ENCODE peak calls at places on chromosome 19, in ten cellular contexts. One of them, this sample, is unnamed.
A peak's percentile ranks its signal among the peaks of the same experiment; 100 is the strongest.

GRCh38 chr19:46624958-46625661 is at the start of gene PTGIR:
- DNase-seq in LoVo: no peak
- DNase-seq in stimulated activated naive CD8-positive, alpha-beta T cell treated with anti-CD3 and anti-CD28 coated beads, Interleukin-15, Interleukin-2, amounts not matched to agents 100 U/mL and 50 U/mL, for 24 hours: peak; percentile 71
- DNase-seq in NAMALWA: no peak
- DNase-seq in left lung: peak; percentile 72
- DNase-seq in NCI-H526 treated with DMSO at 0.1 percent for 48 hours: no peak
- DNase-seq in stimulated activated CD4-positive, alpha-beta T cell treated with anti-CD3 and anti-CD28 coated beads, Interleukin-1b, Interleukin-23, amount 100 ng/mL, for 1 hour: no peak
- DNase-seq in T-helper 17 cell: no peak
- DNase-seq in LNCaP clone FGC: no peak
- DNase-seq in Kasumi-1: peak; percentile 39
- DNase-seq in this sample: peak; percentile 58

GRCh38 chr19:44732235-44733014 is 16.1 kb upstream of the BCL3 start:
- DNase-seq in LoVo: no peak
- DNase-seq in stimulated activated naive CD8-positive, alpha-beta T cell treated with anti-CD3 and anti-CD28 coated beads, Interleukin-15, Interleukin-2, amounts not matched to agents 100 U/mL and 50 U/mL, for 24 hours: no peak
- DNase-seq in NAMALWA: no peak
- DNase-seq in left lung: no peak
- DNase-seq in NCI-H526 treated with DMSO at 0.1 percent for 48 hours: no peak
- DNase-seq in stimulated activated CD4-positive, alpha-beta T cell treated with anti-CD3 and anti-CD28 coated beads, Interleukin-1b, Interleukin-23, amount 100 ng/mL, for 1 hour: no peak
- DNase-seq in T-helper 17 cell: no peak
- DNase-seq in LNCaP clone FGC: no peak
- DNase-seq in Kasumi-1: no peak
- DNase-seq in this sample: no peak

GRCh38 chr19:14474827-14475226 is 327 bp downstream of the PTGER1 start:
- DNase-seq in LoVo: no peak
- DNase-seq in stimulated activated naive CD8-positive, alpha-beta T cell treated with anti-CD3 and anti-CD28 coated beads, Interleukin-15, Interleukin-2, amounts not matched to agents 100 U/mL and 50 U/mL, for 24 hours: no peak
- DNase-seq in NAMALWA: no peak
- DNase-seq in left lung: no peak
- DNase-seq in NCI-H526 treated with DMSO at 0.1 percent for 48 hours: no peak
- DNase-seq in stimulated activated CD4-positive, alpha-beta T cell treated with anti-CD3 and anti-CD28 coated beads, Interleukin-1b, Interleukin-23, amount 100 ng/mL, for 1 hour: no peak
- DNase-seq in T-helper 17 cell: no peak
- DNase-seq in LNCaP clone FGC: no peak
- DNase-seq in Kasumi-1: no peak
- DNase-seq in this sample: no peak

GRCh38 chr19:5806133-5806489 is 1.2 kb downstream of the NRTN start:
- DNase-seq in LoVo: no peak
- DNase-seq in stimulated activated naive CD8-positive, alpha-beta T cell treated with anti-CD3 and anti-CD28 coated beads, Interleukin-15, Interleukin-2, amounts not matched to agents 100 U/mL and 50 U/mL, for 24 hours: no peak
- DNase-seq in NAMALWA: no peak
- DNase-seq in left lung: no peak
- DNase-seq in NCI-H526 treated with DMSO at 0.1 percent for 48 hours: no peak
- DNase-seq in stimulated activated CD4-positive, alpha-beta T cell treated with anti-CD3 and anti-CD28 coated beads, Interleukin-1b, Interleukin-23, amount 100 ng/mL, for 1 hour: no peak
- DNase-seq in T-helper 17 cell: no peak
- DNase-seq in LNCaP clone FGC: no peak
- DNase-seq in Kasumi-1: no peak
- DNase-seq in this sample: no peak

GRCh38 chr19:38812841-38813320 is at the start of gene LGALS4:
- DNase-seq in LoVo: peak; percentile 85
- DNase-seq in stimulated activated naive CD8-positive, alpha-beta T cell treated with anti-CD3 and anti-CD28 coated beads, Interleukin-15, Interleukin-2, amounts not matched to agents 100 U/mL and 50 U/mL, for 24 hours: no peak
- DNase-seq in NAMALWA: no peak
- DNase-seq in left lung: no peak
- DNase-seq in NCI-H526 treated with DMSO at 0.1 percent for 48 hours: no peak
- DNase-seq in stimulated activated CD4-positive, alpha-beta T cell treated with anti-CD3 and anti-CD28 coated beads, Interleukin-1b, Interleukin-23, amount 100 ng/mL, for 1 hour: no peak
- DNase-seq in T-helper 17 cell: no peak
- DNase-seq in LNCaP clone FGC: peak; percentile 33
- DNase-seq in Kasumi-1: no peak
- DNase-seq in this sample: no peak

GRCh38 chr19:13830761-13831481 is 35.7 kb downstream of the ZSWIM4 start:
- DNase-seq in LoVo: no peak
- DNase-seq in stimulated activated naive CD8-positive, alpha-beta T cell treated with anti-CD3 and anti-CD28 coated beads, Interleukin-15, Interleukin-2, amounts not matched to agents 100 U/mL and 50 U/mL, for 24 hours: no peak
- DNase-seq in NAMALWA: no peak
- DNase-seq in left lung: no peak
- DNase-seq in NCI-H526 treated with DMSO at 0.1 percent for 48 hours: no peak
- DNase-seq in stimulated activated CD4-positive, alpha-beta T cell treated with anti-CD3 and anti-CD28 coated beads, Interleukin-1b, Interleukin-23, amount 100 ng/mL, for 1 hour: no peak
- DNase-seq in T-helper 17 cell: peak; percentile 29
- DNase-seq in LNCaP clone FGC: no peak
- DNase-seq in Kasumi-1: no peak
- DNase-seq in this sample: peak; percentile 18

GRCh38 chr19:45097776-45098520 is 5.0 kb downstream of the PPP1R37 start:
- DNase-seq in LoVo: no peak
- DNase-seq in stimulated activated naive CD8-positive, alpha-beta T cell treated with anti-CD3 and anti-CD28 coated beads, Interleukin-15, Interleukin-2, amounts not matched to agents 100 U/mL and 50 U/mL, for 24 hours: no peak
- DNase-seq in NAMALWA: no peak
- DNase-seq in left lung: peak; percentile 88
- DNase-seq in NCI-H526 treated with DMSO at 0.1 percent for 48 hours: no peak
- DNase-seq in stimulated activated CD4-positive, alpha-beta T cell treated with anti-CD3 and anti-CD28 coated beads, Interleukin-1b, Interleukin-23, amount 100 ng/mL, for 1 hour: no peak
- DNase-seq in T-helper 17 cell: no peak
- DNase-seq in LNCaP clone FGC: no peak
- DNase-seq in Kasumi-1: peak; percentile 14
- DNase-seq in this sample: peak; percentile 70

GRCh38 chr19:43725468-43725867 is 9.6 kb downstream of the IRGC start:
- DNase-seq in LoVo: no peak
- DNase-seq in stimulated activated naive CD8-positive, alpha-beta T cell treated with anti-CD3 and anti-CD28 coated beads, Interleukin-15, Interleukin-2, amounts not matched to agents 100 U/mL and 50 U/mL, for 24 hours: no peak
- DNase-seq in NAMALWA: no peak
- DNase-seq in left lung: no peak
- DNase-seq in NCI-H526 treated with DMSO at 0.1 percent for 48 hours: no peak
- DNase-seq in stimulated activated CD4-positive, alpha-beta T cell treated with anti-CD3 and anti-CD28 coated beads, Interleukin-1b, Interleukin-23, amount 100 ng/mL, for 1 hour: no peak
- DNase-seq in T-helper 17 cell: no peak
- DNase-seq in LNCaP clone FGC: no peak
- DNase-seq in Kasumi-1: peak; percentile 26
- DNase-seq in this sample: no peak

GRCh38 chr19:5837768-5838364 is 1.6 kb downstream of the FUT6 start:
- DNase-seq in LoVo: no peak
- DNase-seq in stimulated activated naive CD8-positive, alpha-beta T cell treated with anti-CD3 and anti-CD28 coated beads, Interleukin-15, Interleukin-2, amounts not matched to agents 100 U/mL and 50 U/mL, for 24 hours: no peak
- DNase-seq in NAMALWA: no peak
- DNase-seq in left lung: no peak
- DNase-seq in NCI-H526 treated with DMSO at 0.1 percent for 48 hours: no peak
- DNase-seq in stimulated activated CD4-positive, alpha-beta T cell treated with anti-CD3 and anti-CD28 coated beads, Interleukin-1b, Interleukin-23, amount 100 ng/mL, for 1 hour: no peak
- DNase-seq in T-helper 17 cell: no peak
- DNase-seq in LNCaP clone FGC: no peak
- DNase-seq in Kasumi-1: no peak
- DNase-seq in this sample: no peak

GRCh38 chr19:55258476-55258827 is 365 bp downstream of the PPP6R1 start:
- DNase-seq in LoVo: no peak
- DNase-seq in stimulated activated naive CD8-positive, alpha-beta T cell treated with anti-CD3 and anti-CD28 coated beads, Interleukin-15, Interleukin-2, amounts not matched to agents 100 U/mL and 50 U/mL, for 24 hours: peak; percentile 66
- DNase-seq in NAMALWA: no peak
- DNase-seq in left lung: no peak
- DNase-seq in NCI-H526 treated with DMSO at 0.1 percent for 48 hours: no peak
- DNase-seq in stimulated activated CD4-positive, alpha-beta T cell treated with anti-CD3 and anti-CD28 coated beads, Interleukin-1b, Interleukin-23, amount 100 ng/mL, for 1 hour: no peak
- DNase-seq in T-helper 17 cell: no peak
- DNase-seq in LNCaP clone FGC: no peak
- DNase-seq in Kasumi-1: no peak
- DNase-seq in this sample: no peak

GRCh38 chr19:28426902-28427232 is 786.1 kb downstream of the UQCRFS1 start:
- DNase-seq in LoVo: no peak
- DNase-seq in stimulated activated naive CD8-positive, alpha-beta T cell treated with anti-CD3 and anti-CD28 coated beads, Interleukin-15, Interleukin-2, amounts not matched to agents 100 U/mL and 50 U/mL, for 24 hours: no peak
- DNase-seq in NAMALWA: no peak
- DNase-seq in left lung: no peak
- DNase-seq in NCI-H526 treated with DMSO at 0.1 percent for 48 hours: no peak
- DNase-seq in stimulated activated CD4-positive, alpha-beta T cell treated with anti-CD3 and anti-CD28 coated beads, Interleukin-1b, Interleukin-23, amount 100 ng/mL, for 1 hour: no peak
- DNase-seq in T-helper 17 cell: no peak
- DNase-seq in LNCaP clone FGC: no peak
- DNase-seq in Kasumi-1: no peak
- DNase-seq in this sample: no peak

GRCh38 chr19:45506991-45507863 is at the start of gene VASP:
- DNase-seq in LoVo: peak; percentile 88
- DNase-seq in stimulated activated naive CD8-positive, alpha-beta T cell treated with anti-CD3 and anti-CD28 coated beads, Interleukin-15, Interleukin-2, amounts not matched to agents 100 U/mL and 50 U/mL, for 24 hours: peak; percentile 91
- DNase-seq in NAMALWA: peak; percentile 96
- DNase-seq in left lung: peak; percentile 91
- DNase-seq in NCI-H526 treated with DMSO at 0.1 percent for 48 hours: peak; percentile 49
- DNase-seq in stimulated activated CD4-positive, alpha-beta T cell treated with anti-CD3 and anti-CD28 coated beads, Interleukin-1b, Interleukin-23, amount 100 ng/mL, for 1 hour: peak; percentile 75
- DNase-seq in T-helper 17 cell: peak; percentile 85
- DNase-seq in LNCaP clone FGC: no peak
- DNase-seq in Kasumi-1: peak; percentile 89
- DNase-seq in this sample: peak; percentile 91

GRCh38 chr19:871446-872265 is 12.2 kb downstream of the CFD start:
- DNase-seq in LoVo: no peak
- DNase-seq in stimulated activated naive CD8-positive, alpha-beta T cell treated with anti-CD3 and anti-CD28 coated beads, Interleukin-15, Interleukin-2, amounts not matched to agents 100 U/mL and 50 U/mL, for 24 hours: peak; percentile 23
- DNase-seq in NAMALWA: no peak
- DNase-seq in left lung: no peak
- DNase-seq in NCI-H526 treated with DMSO at 0.1 percent for 48 hours: no peak
- DNase-seq in stimulated activated CD4-positive, alpha-beta T cell treated with anti-CD3 and anti-CD28 coated beads, Interleukin-1b, Interleukin-23, amount 100 ng/mL, for 1 hour: no peak
- DNase-seq in T-helper 17 cell: no peak
- DNase-seq in LNCaP clone FGC: no peak
- DNase-seq in Kasumi-1: no peak
- DNase-seq in this sample: no peak

GRCh38 chr19:4206818-4207484 is 22.4 kb upstream of the EBI3 start:
- DNase-seq in LoVo: no peak
- DNase-seq in stimulated activated naive CD8-positive, alpha-beta T cell treated with anti-CD3 and anti-CD28 coated beads, Interleukin-15, Interleukin-2, amounts not matched to agents 100 U/mL and 50 U/mL, for 24 hours: no peak
- DNase-seq in NAMALWA: peak; percentile 72
- DNase-seq in left lung: no peak
- DNase-seq in NCI-H526 treated with DMSO at 0.1 percent for 48 hours: no peak
- DNase-seq in stimulated activated CD4-positive, alpha-beta T cell treated with anti-CD3 and anti-CD28 coated beads, Interleukin-1b, Interleukin-23, amount 100 ng/mL, for 1 hour: no peak
- DNase-seq in T-helper 17 cell: no peak
- DNase-seq in LNCaP clone FGC: no peak
- DNase-seq in Kasumi-1: no peak
- DNase-seq in this sample: peak; percentile 36

GRCh38 chr19:43561144-43561970 is 14.0 kb downstream of the XRCC1 start:
- DNase-seq in LoVo: no peak
- DNase-seq in stimulated activated naive CD8-positive, alpha-beta T cell treated with anti-CD3 and anti-CD28 coated beads, Interleukin-15, Interleukin-2, amounts not matched to agents 100 U/mL and 50 U/mL, for 24 hours: no peak
- DNase-seq in NAMALWA: no peak
- DNase-seq in left lung: no peak
- DNase-seq in NCI-H526 treated with DMSO at 0.1 percent for 48 hours: no peak
- DNase-seq in stimulated activated CD4-positive, alpha-beta T cell treated with anti-CD3 and anti-CD28 coated beads, Interleukin-1b, Interleukin-23, amount 100 ng/mL, for 1 hour: no peak
- DNase-seq in T-helper 17 cell: no peak
- DNase-seq in LNCaP clone FGC: no peak
- DNase-seq in Kasumi-1: no peak
- DNase-seq in this sample: no peak